ENCODE peak calls at places on chromosomes 7 and 10, in seven cellular contexts. L, F, T, G, Q, C and O are unnamed samples.

GRCh38 chr10:86773486-86773885 is 17.1 kb downstream of the BMPR1A start:
- DNase-seq in T (no peak), F (no peak), L (no peak), C (no peak), G (no peak), Q (no peak), O (no peak)

GRCh38 chr10:63718006-63718405 is 196.8 kb downstream of the REEP3 start:
- DNase-seq in F (no peak), G (no peak), L (no peak), C (no peak), Q (no peak), T (no peak), O (no peak)

GRCh38 chr7:103574536-103574935 is 128.5 kb upstream of the SLC26A5 start:
- DNase-seq in F (no peak), T (no peak), C (no peak), G (no peak), L (no peak), Q (no peak), O (no peak)

GRCh38 chr10:75904499-75905283 is 473.3 kb downstream of the LRMDA start:
- DNase-seq in Q (no peak), G (peak), L (no peak), F (no peak), C (no peak), T (no peak), O (no peak)

GRCh38 chr7:6462094-6462493 is 14.3 kb upstream of the DAGLB start:
- DNase-seq in C (no peak), Q (no peak), T (no peak), G (no peak), F (no peak), L (no peak), O (no peak)

GRCh38 chr7:140053812-140054539 is 8.8 kb downstream of the PARP12 start:
- DNase-seq in L (no peak), F (no peak), C (no peak), G (no peak), T (no peak), Q (no peak), O (no peak)

GRCh38 chr10:114859227-114859626 is 37.6 kb downstream of the FHIP2A start:
- DNase-seq in G (no peak), L (no peak), T (no peak), Q (no peak), C (no peak), F (no peak), O (no peak)

GRCh38 chr10:30092151-30092790 is 32.9 kb upstream of the JCAD start:
- DNase-seq in F (no peak), C (no peak), L (no peak), G (no peak), T (no peak), Q (no peak), O (no peak)

GRCh38 chr7:74272305-74273038 is 16.7 kb upstream of the CLIP2 start:
- DNase-seq in Q (no peak), F (no peak), L (no peak), C (peak), T (no peak), G (no peak), O (peak)

GRCh38 chr10:73529089-73529832 is 33.4 kb upstream of the PPP3CB start:
- DNase-seq in C (peak), T (peak), G (peak), L (peak), F (no peak), Q (no peak), O (peak)

GRCh38 chr10:63977329-63977923 is 456.2 kb downstream of the REEP3 start:
- DNase-seq in G (peak), Q (no peak), C (no peak), T (peak), F (no peak), L (no peak), O (peak)

GRCh38 chr10:13803566-13804554 is 217.1 kb downstream of the PRPF18 start:
- DNase-seq in L (no peak), F (no peak), C (no peak), G (no peak), T (peak), Q (no peak), O (peak)

GRCh38 chr7:95599069-95599468 is 2.8 kb upstream of the PDK4 start:
- DNase-seq in T (no peak), L (no peak), G (no peak), Q (no peak), F (no peak), C (no peak), O (no peak)

GRCh38 chr10:24174014-24174413 is 34.9 kb upstream of the KIAA1217 start:
- DNase-seq in F (no peak), Q (no peak), T (no peak), G (no peak), C (no peak), L (no peak), O (no peak)

GRCh38 chr7:77474756-77475155 is 58.6 kb upstream of the GSAP start:
- DNase-seq in F (no peak), L (no peak), T (no peak), G (no peak), C (no peak), Q (no peak), O (no peak)

GRCh38 chr7:140390466-140391190 is 7.7 kb downstream of the SLC37A3 start:
- DNase-seq in L (no peak), F (no peak), G (no peak), Q (no peak), T (no peak), C (no peak), O (no peak)

GRCh38 chr10:71582019-71582418 is 137.6 kb downstream of the C10orf105 start:
- DNase-seq in T (no peak), G (no peak), Q (no peak), L (no peak), C (no peak), F (no peak), O (peak)

GRCh38 chr10:98433881-98434732 is 12.6 kb downstream of the HPS1 start:
- DNase-seq in C (no peak), L (no peak), G (no peak), F (no peak), Q (no peak), T (no peak), O (peak)

GRCh38 chr7:114930107-114930521 is 8.2 kb downstream of the MDFIC start:
- DNase-seq in T (no peak), C (no peak), Q (no peak), L (no peak), G (no peak), F (no peak), O (peak)

GRCh38 chr7:32496052-32496813 is 944 bp downstream of the AVL9 start:
- DNase-seq in T (no peak), C (no peak), Q (no peak), L (no peak), G (peak), F (no peak), O (peak)

GRCh38 chr10:104332243-104333036 is 5.8 kb downstream of the ITPRIP start:
- DNase-seq in Q (no peak), T (no peak), L (peak), F (no peak), C (no peak), G (no peak), O (peak)

GRCh38 chr7:106021211-106022067 is 58.4 kb downstream of the CDHR3 start:
- DNase-seq in C (no peak), F (no peak), L (no peak), G (no peak), T (no peak), Q (no peak), O (no peak)

GRCh38 chr7:39898867-39899266 is 51.2 kb upstream of the CDK13 start:
- DNase-seq in Q (no peak), T (no peak), F (no peak), G (no peak), C (no peak), L (no peak), O (no peak)

GRCh38 chr7:115707236-115707635 is 323.3 kb downstream of the TFEC start:
- DNase-seq in F (no peak), T (no peak), Q (no peak), L (no peak), C (no peak), G (peak), O (peak)